ENCODE peak calls at places on chromosomes 4 and X, in four cellular contexts. M, Z, G and E are unnamed samples.
A peak's percentile ranks its signal among the peaks of the same experiment; 100 is the strongest.

GRCh38 chr4:124686279-124686678 is 26.3 kb downstream of the ANKRD50 start:
- DNase-seq in Z (no peak), G (no peak), M (no peak), E (no peak)

GRCh38 chr4:85474818-85475630 is at the start of gene ARHGAP24:
- DNase-seq in G (peak; percentile 88), M (peak; percentile 84), Z (peak; percentile 91), E (peak; percentile 63)

GRCh38 chr4:178136736-178137345 is 694.6 kb upstream of the AGA start:
- DNase-seq in G (no peak), M (no peak), Z (no peak), E (no peak)

GRCh38 chr4:155944516-155944915 is 9.2 kb downstream of the CTSO start:
- DNase-seq in G (no peak), Z (no peak), M (no peak), E (no peak)

GRCh38 chr4:72076562-72076961 is 44.8 kb downstream of the NPFFR2 start:
- DNase-seq in G (peak; percentile 67), M (no peak), Z (no peak), E (no peak)

GRCh38 chr4:5755679-5756078 is 44.7 kb downstream of the EVC start:
- DNase-seq in M (no peak), G (no peak), Z (no peak), E (no peak)

GRCh38 chr4:89049853-89050252 is 7.1 kb downstream of the FAM13A start:
- DNase-seq in M (no peak), Z (no peak), G (no peak), E (no peak)

GRCh38 chr4:185062606-185063005 is 44.3 kb downstream of the HELT start:
- DNase-seq in M (no peak), G (no peak), Z (no peak), E (no peak)

GRCh38 chrX:41561045-41561444 is 113.9 kb downstream of the NYX start:
- DNase-seq in Z (peak; percentile 49), G (peak; percentile 57), M (no peak), E (peak; percentile 6)

GRCh38 chr4:46389301-46389761 is 597 bp downstream of the GABRA2 start:
- DNase-seq in M (no peak), Z (no peak), G (no peak), E (no peak)

GRCh38 chr4:190014771-190015537 is 12.1 kb downstream of the FRG2 start:
- DNase-seq in Z (no peak), G (no peak), M (no peak), E (no peak)

GRCh38 chr4:170088686-170089085 is 1.1 kb downstream of the AADAT start:
- DNase-seq in G (no peak), M (no peak), Z (no peak), E (no peak)

GRCh38 chr4:170091069-170091696 is 1.4 kb upstream of the AADAT start:
- DNase-seq in Z (no peak), M (no peak), G (no peak), E (no peak)

GRCh38 chr4:170089743-170090666 is at the start of gene AADAT:
- DNase-seq in M (peak; percentile 84), G (peak; percentile 69), Z (peak; percentile 81), E (peak; percentile 42)

GRCh38 chr4:170090667-170091052 is 904 bp upstream of the AADAT start:
- DNase-seq in M (no peak), Z (no peak), G (peak; percentile 40), E (no peak)

DNA sequence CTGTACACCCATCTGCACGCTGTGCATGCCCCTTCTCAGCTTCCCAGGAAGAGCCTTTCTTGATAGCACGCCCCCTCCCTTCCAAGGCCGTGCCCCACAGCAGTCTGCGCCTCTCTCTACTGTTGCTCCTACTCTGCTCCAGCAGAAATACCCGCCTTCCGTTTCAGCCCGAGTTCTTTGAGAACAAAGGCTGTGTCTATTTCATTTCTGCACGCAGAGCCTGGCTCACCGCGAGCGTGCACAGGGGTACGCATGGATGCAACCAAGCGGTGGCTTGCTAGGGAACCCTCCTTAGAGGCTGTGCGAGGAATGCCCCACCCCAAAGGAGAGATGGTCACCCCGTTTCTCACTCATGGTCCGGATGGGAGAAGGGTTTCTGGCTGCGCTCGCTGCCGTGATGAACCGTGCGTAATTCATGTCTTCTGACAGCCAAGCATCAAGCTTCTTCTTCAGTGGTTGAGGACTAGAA is 448 bp downstream of the AADAT start:
- DNase-seq in G (peak; percentile 27), Z (peak; percentile 19), M (peak; percentile 38), E (no peak)
- H3K27ac ChIP-seq in G (no peak overlapping the region), Z (peak overlapping the region; percentile 92), M (no peak overlapping the region), E (peak overlapping the region; percentile 48)

GRCh38 chr4:125726121-125726520 is 411.4 kb downstream of the FAT4 start:
- DNase-seq in G (no peak), Z (no peak), M (no peak), E (no peak)
- H3K4me3 ChIP-seq in G (no peak overlapping the region), Z (no peak overlapping the region), M (no peak overlapping the region), E (no peak overlapping the region)

DNA sequence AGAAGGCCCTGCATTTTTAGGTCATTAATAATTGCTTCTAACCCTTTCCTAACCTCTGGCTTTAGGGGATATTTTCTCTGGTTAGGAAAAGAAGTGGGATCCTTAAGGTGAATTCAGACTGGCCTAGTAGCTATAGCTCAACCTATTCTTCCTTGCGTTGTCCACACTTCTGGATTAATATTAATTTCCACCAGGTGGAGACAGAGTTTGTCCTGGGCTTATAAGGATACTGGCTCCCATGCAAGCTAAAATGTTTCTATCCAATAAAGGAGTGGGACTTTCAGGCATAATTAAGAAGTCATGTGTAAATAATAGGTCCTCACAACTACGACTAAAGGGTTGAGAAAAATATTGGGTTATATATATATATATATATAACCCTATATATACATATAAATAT is 860.0 kb upstream of the POU3F4 start:
- DNase-seq in G (peak; percentile 43), M (no peak), Z (peak; percentile 1), E (no peak)
- TF ChIP-seq CTCF in G (peak; percentile 46), M (no peak), Z (peak; percentile 13), E (no peak)

GRCh38 chr4:3199661-3200422 is 49.1 kb upstream of the MSANTD1 start:
- DNase-seq in Z (no peak), G (no peak), M (no peak), E (no peak)

GRCh38 chr4:3193531-3194203 is 55.3 kb upstream of the MSANTD1 start:
- DNase-seq in G (peak; percentile 16), M (no peak), Z (no peak), E (no peak)

GRCh38 chr4:3197366-3198105 is 51.4 kb upstream of the MSANTD1 start:
- DNase-seq in Z (no peak), G (no peak), M (no peak), E (no peak)

GRCh38 chr4:3198906-3199305 is 50.1 kb upstream of the MSANTD1 start:
- DNase-seq in G (no peak), Z (no peak), M (no peak), E (no peak)

DNA sequence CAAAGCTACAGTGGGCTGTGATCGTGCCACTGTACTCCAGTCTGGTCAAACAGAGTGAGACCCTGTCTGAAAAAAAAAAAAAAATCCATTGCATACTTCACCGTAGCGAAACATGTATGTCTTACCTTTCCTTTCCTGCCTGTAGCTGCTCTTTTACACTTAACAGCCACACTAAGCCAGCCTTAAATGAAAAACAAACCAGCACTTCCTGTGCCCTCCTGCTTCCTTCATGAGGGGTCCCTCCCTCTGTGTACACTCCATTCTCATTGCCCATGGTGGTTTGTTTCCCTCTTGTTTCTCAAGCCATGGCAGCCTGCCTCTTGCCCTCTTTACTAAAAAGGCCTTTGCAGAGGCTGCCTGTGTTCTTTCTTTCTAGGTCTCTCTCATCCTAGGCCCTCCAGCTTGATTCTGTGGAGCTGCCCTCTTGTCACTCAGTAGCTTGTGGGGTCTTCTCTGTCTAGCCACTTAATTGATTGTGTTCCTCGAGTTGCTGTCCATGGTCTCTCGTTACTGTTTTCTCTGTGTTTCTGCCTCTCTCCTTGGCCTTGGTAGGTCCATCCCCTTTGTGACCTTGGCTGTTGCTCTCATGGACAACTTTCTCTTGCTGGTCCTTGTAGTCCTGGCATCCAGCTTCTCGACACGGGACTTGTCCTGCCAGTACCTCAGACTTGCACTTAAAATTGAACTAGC is 52.1 kb upstream of the MSANTD1 start:
- DNase-seq in M (no peak), Z (no peak), G (no peak), E (no peak)
- H3K27ac ChIP-seq in M (no peak overlapping the region), Z (no peak overlapping the region), G (no peak overlapping the region), E (no peak overlapping the region)

DNA sequence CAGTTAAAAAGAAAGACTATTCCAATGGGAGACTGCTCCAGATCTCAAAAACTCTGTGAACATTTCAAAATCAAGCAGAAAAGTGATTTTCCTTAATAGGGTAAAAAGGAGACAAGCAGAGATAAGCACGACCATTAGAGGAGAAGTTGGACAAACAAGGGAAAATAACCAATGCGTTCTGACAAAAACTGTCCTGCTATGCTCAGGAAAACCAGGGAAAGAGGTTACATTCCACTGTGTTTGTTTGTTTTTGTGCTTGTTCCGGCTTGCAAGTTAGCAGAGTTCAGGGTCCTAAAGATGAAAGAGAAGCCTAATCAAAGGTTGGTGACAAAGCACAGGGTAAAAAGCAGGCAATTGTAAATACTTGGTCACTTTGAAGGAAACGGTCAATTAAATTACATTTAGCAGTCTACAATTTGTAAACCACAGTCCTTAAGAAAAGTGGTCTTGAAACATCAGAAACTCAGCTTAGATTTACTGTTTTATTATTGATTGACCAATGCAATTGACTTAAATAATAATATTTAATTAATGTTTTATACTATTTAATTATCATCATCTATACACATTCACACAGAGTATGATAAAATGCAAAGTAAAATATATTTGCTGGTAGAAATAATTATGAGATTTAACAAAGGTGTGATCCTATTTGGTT is 186.2 kb upstream of the CPXCR1 start:
- DNase-seq in G (no peak), Z (no peak), M (no peak), E (no peak)
- H3K4me3 ChIP-seq in G (no peak overlapping the region), Z (no peak overlapping the region), M (no peak overlapping the region), E (no peak overlapping the region)

DNA sequence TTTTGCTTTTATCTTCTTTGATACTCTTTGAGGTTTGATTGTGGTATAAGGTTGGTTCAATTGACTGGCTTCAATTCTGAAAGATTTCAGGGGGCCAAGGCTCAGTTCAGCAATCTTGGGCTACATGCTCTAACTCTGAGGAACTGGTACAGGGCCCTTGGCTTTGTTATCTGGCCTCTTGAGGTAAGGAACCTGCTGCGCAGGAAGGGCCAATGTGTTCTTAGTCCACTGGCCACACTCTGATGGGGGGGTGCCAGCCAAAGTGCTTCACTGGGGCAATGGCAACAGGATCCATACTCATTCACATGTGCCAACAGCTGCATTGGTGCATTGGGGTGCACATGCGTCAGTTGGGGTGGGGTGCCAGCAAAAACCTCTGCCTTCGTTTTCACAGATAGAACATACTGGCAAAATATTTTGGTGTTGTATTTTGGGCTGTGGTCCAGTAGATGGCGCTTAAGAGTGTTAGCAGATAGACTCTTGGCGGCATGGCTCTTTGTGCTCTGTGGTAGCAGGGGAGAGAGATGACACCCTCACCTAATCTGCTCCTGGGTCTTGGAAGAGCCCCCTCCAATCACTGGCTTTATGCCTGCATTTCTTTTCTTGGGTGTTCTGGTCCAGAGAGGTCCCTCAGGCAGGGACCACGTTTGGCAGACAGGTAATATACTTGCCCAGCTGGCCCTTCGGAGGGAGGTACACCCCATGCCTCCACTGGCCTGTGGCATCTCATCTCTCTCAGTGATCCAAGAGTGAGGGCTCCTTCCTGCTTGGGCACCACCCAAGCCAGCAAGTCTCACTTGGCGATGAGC is 42.9 kb downstream of the NDST3 start:
- DNase-seq in M (no peak), Z (peak; percentile 21), G (peak; percentile 46), E (no peak)
- TF ChIP-seq CTCF in M (no peak), Z (peak; percentile 33), G (peak; percentile 61), E (no peak)

GRCh38 chr4:77776182-77777134 is 42.7 kb downstream of the CNOT6L start:
- DNase-seq in M (no peak), Z (no peak), G (no peak), E (no peak)
- H3K27ac ChIP-seq in M (no peak overlapping the region), Z (no peak overlapping the region), G (no peak overlapping the region), E (no peak overlapping the region)

DNA sequence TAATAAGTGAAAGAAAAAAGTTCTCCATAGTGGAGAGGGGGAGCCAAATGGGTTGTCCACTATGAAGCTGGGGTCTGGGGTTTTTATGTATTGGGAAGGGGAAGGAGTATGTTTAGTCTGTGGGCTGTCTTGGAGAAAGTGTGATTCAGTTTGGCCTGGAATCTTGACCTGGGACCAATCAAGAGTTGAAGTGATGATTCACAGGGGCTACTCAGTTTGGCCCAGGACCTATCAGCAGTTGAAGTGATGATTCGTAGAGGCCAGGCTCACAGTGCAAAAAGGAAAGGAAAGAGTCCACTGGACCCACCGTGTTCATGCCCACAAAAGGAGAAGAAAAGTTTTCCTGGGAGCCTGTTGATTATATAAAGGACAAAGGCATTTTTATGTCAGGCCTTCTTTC is 47.3 kb upstream of the RAB9B start:
- DNase-seq in G (peak; percentile 57), Z (no peak), M (no peak), E (no peak)
- H3K4me3 ChIP-seq in G (peak overlapping the region; percentile 22), Z (no peak overlapping the region), M (no peak overlapping the region), E (no peak overlapping the region)